ENCODE peak calls at places on chromosomes 13 and 19, in four cellular contexts. Q is HTR-8/SVneo; A is bronchial epithelial cell; G is activated CD4-positive, alpha-beta T cell treated with anti-CD3 and anti-CD28 coated beads, Interleukin-2, amount 50 U/mL, for 1 hour. K is an unnamed sample.

GRCh38 chr13:113638173-113638746 is 19.7 kb downstream of the ATP4B start:
- DNase-seq in G (no peak), Q (no peak), A (no peak), K (no peak)

GRCh38 chr13:51803018-51803417 is 945 bp downstream of the DHRS12 start:
- DNase-seq in A (no peak), Q (no peak), G (no peak), K (no peak)

GRCh38 chr19:4057913-4058695 is 8.6 kb downstream of the ZBTB7A start:
- DNase-seq in G (peak), A (peak), Q (peak), K (peak)

GRCh38 chr13:61728468-61728867 is 312.8 kb upstream of the PCDH20 start:
- DNase-seq in Q (no peak), A (peak), G (no peak), K (no peak)

GRCh38 chr13:67069117-67069767 is 160.9 kb downstream of the PCDH9 start:
- DNase-seq in Q (no peak), A (no peak), G (no peak), K (no peak)

GRCh38 chr19:46378268-46378667 is 31.4 kb downstream of the PPP5C start:
- DNase-seq in Q (no peak), G (no peak), A (peak), K (no peak)

GRCh38 chr13:106263801-106264200 is 271.7 kb downstream of the EFNB2 start:
- DNase-seq in A (no peak), Q (no peak), G (no peak), K (no peak)

GRCh38 chr19:12567951-12568350 is 16.7 kb upstream of the ZNF564 start:
- DNase-seq in A (no peak), Q (no peak), G (no peak), K (no peak)

GRCh38 chr13:52026246-52026626 is 1.7 kb downstream of the UTP14C start:
- DNase-seq in G (no peak), Q (no peak), A (no peak), K (no peak)

GRCh38 chr13:89660752-89661151 is 1686.7 kb upstream of the MIR17HG start:
- DNase-seq in A (peak), G (no peak), Q (no peak), K (peak)

GRCh38 chr13:22287343-22287922 is 616.6 kb downstream of the FGF9 start:
- DNase-seq in Q (no peak), A (no peak), G (no peak), K (no peak)

GRCh38 chr19:55312621-55313117 is 12.5 kb downstream of the TMEM150B start:
- DNase-seq in A (no peak), Q (no peak), G (no peak), K (no peak)

GRCh38 chr13:103605546-103606326 is 539.5 kb upstream of the SLC10A2 start:
- DNase-seq in G (no peak), Q (no peak), A (no peak), K (peak)

GRCh38 chr13:93867481-93867880 is 612.0 kb downstream of the DCT start:
- DNase-seq in G (no peak), Q (no peak), A (peak), K (peak)

GRCh38 chr19:48415395-48415794 is 21.9 kb downstream of the GRIN2D start:
- DNase-seq in G (peak), A (peak), Q (no peak), K (no peak)

GRCh38 chr19:35669974-35670373 is 3.7 kb downstream of the UPK1A start:
- DNase-seq in G (no peak), Q (no peak), A (no peak), K (no peak)

GRCh38 chr19:6654347-6655310 is 15.3 kb downstream of the TNFSF14 start:
- DNase-seq in A (no peak), Q (no peak), G (no peak), K (no peak)

GRCh38 chr13:93847162-93847561 is 620.6 kb downstream of the GPC6 start:
- DNase-seq in A (peak), G (no peak), Q (no peak), K (peak)

GRCh38 chr19:1133471-1133929 is 29.7 kb downstream of the GPX4 start:
- DNase-seq in A (no peak), Q (peak), G (peak), K (no peak)

GRCh38 chr13:101339202-101339601 is 77.1 kb downstream of the NALCN start:
- DNase-seq in Q (no peak), A (no peak), G (no peak), K (no peak)

GRCh38 chr13:80931766-80932165 is 590.8 kb upstream of the SPRY2 start:
- DNase-seq in G (no peak), Q (no peak), A (no peak), K (no peak)

GRCh38 chr19:17720487-17720839 is 1.2 kb downstream of the MAP1S start:
- DNase-seq in Q (no peak), A (no peak), G (no peak), K (no peak)

GRCh38 chr13:27644302-27644701 is 22.6 kb downstream of the POLR1D start:
- DNase-seq in A (peak), Q (no peak), G (no peak), K (no peak)

GRCh38 chr19:2253106-2254051 is 2.8 kb downstream of the JSRP1 start:
- DNase-seq in Q (no peak), A (no peak), G (peak), K (no peak)

GRCh38 chr13:112700291-112701060 is 10.6 kb downstream of the ATP11A start:
- DNase-seq in A (no peak), G (no peak), Q (no peak), K (no peak)

GRCh38 chr13:59276436-59276835 is 887.3 kb downstream of the DIAPH3 start:
- DNase-seq in G (no peak), A (peak), Q (no peak), K (no peak)

GRCh38 chr19:6489278-6490061 is 7.9 kb upstream of the DENND1C start:
- DNase-seq in A (no peak), Q (no peak), G (no peak), K (no peak)